ENCODE peak calls at places on chromosomes 12 and 14, in ten cellular contexts. One of them, this sample, is unnamed.

GRCh38 chr14:78598046-78598652 is 428.0 kb downstream of the NRXN3 start:
- DNase-seq in mammary epithelial cell: peak
- DNase-seq in GM20000: peak
- DNase-seq in epithelial cell of esophagus: peak
- DNase-seq in fibroblast of mammary gland: peak
- DNase-seq in tibial artery: peak
- DNase-seq in lower leg skin: no peak
- DNase-seq in astrocyte of the spinal cord: peak
- DNase-seq in SK-N-SH: peak
- DNase-seq in progenitor cell of endocrine pancreas: peak
- DNase-seq in this sample: peak

GRCh38 chr12:89278169-89278568 is 74.1 kb downstream of the DUSP6 start:
- DNase-seq in mammary epithelial cell: no peak
- DNase-seq in GM20000: no peak
- DNase-seq in epithelial cell of esophagus: no peak
- DNase-seq in fibroblast of mammary gland: no peak
- DNase-seq in tibial artery: no peak
- DNase-seq in lower leg skin: no peak
- DNase-seq in astrocyte of the spinal cord: no peak
- DNase-seq in SK-N-SH: no peak
- DNase-seq in progenitor cell of endocrine pancreas: no peak
- DNase-seq in this sample: no peak

GRCh38 chr14:102663031-102663430 is 70.6 kb downstream of the RCOR1 start:
- DNase-seq in mammary epithelial cell: no peak
- DNase-seq in GM20000: no peak
- DNase-seq in epithelial cell of esophagus: no peak
- DNase-seq in fibroblast of mammary gland: no peak
- DNase-seq in tibial artery: no peak
- DNase-seq in lower leg skin: no peak
- DNase-seq in astrocyte of the spinal cord: no peak
- DNase-seq in SK-N-SH: no peak
- DNase-seq in progenitor cell of endocrine pancreas: no peak
- DNase-seq in this sample: no peak

GRCh38 chr14:61609143-61609851 is 86.0 kb upstream of the HIF1A start:
- DNase-seq in mammary epithelial cell: peak
- DNase-seq in GM20000: no peak
- DNase-seq in epithelial cell of esophagus: no peak
- DNase-seq in fibroblast of mammary gland: peak
- DNase-seq in tibial artery: no peak
- DNase-seq in lower leg skin: no peak
- DNase-seq in astrocyte of the spinal cord: peak
- DNase-seq in SK-N-SH: peak
- DNase-seq in progenitor cell of endocrine pancreas: no peak
- DNase-seq in this sample: no peak

GRCh38 chr12:28378749-28379148 is 188.5 kb downstream of the CCDC91 start:
- DNase-seq in mammary epithelial cell: peak
- DNase-seq in GM20000: no peak
- DNase-seq in epithelial cell of esophagus: no peak
- DNase-seq in fibroblast of mammary gland: peak
- DNase-seq in tibial artery: no peak
- DNase-seq in lower leg skin: no peak
- DNase-seq in astrocyte of the spinal cord: peak
- DNase-seq in SK-N-SH: no peak
- DNase-seq in progenitor cell of endocrine pancreas: no peak
- DNase-seq in this sample: no peak

GRCh38 chr14:83300454-83301064 is 1766.9 kb upstream of the SEL1L start:
- DNase-seq in mammary epithelial cell: peak
- DNase-seq in GM20000: peak
- DNase-seq in epithelial cell of esophagus: peak
- DNase-seq in fibroblast of mammary gland: peak
- DNase-seq in tibial artery: no peak
- DNase-seq in lower leg skin: no peak
- DNase-seq in astrocyte of the spinal cord: peak
- DNase-seq in SK-N-SH: peak
- DNase-seq in progenitor cell of endocrine pancreas: no peak
- DNase-seq in this sample: no peak

GRCh38 chr12:77382096-77382742 is 316.9 kb upstream of the E2F7 start:
- DNase-seq in mammary epithelial cell: no peak
- DNase-seq in GM20000: no peak
- DNase-seq in epithelial cell of esophagus: peak
- DNase-seq in fibroblast of mammary gland: peak
- DNase-seq in tibial artery: no peak
- DNase-seq in lower leg skin: no peak
- DNase-seq in astrocyte of the spinal cord: no peak
- DNase-seq in SK-N-SH: no peak
- DNase-seq in progenitor cell of endocrine pancreas: no peak
- DNase-seq in this sample: no peak

GRCh38 chr12:107817250-107817649 is 42.7 kb downstream of the ASCL4 start:
- DNase-seq in mammary epithelial cell: no peak
- DNase-seq in GM20000: no peak
- DNase-seq in epithelial cell of esophagus: no peak
- DNase-seq in fibroblast of mammary gland: no peak
- DNase-seq in tibial artery: no peak
- DNase-seq in lower leg skin: no peak
- DNase-seq in astrocyte of the spinal cord: no peak
- DNase-seq in SK-N-SH: no peak
- DNase-seq in progenitor cell of endocrine pancreas: no peak
- DNase-seq in this sample: no peak

GRCh38 chr12:120101182-120101581 is 15.4 kb downstream of the RAB35 start:
- DNase-seq in mammary epithelial cell: no peak
- DNase-seq in GM20000: no peak
- DNase-seq in epithelial cell of esophagus: no peak
- DNase-seq in fibroblast of mammary gland: peak
- DNase-seq in tibial artery: no peak
- DNase-seq in lower leg skin: no peak
- DNase-seq in astrocyte of the spinal cord: no peak
- DNase-seq in SK-N-SH: peak
- DNase-seq in progenitor cell of endocrine pancreas: no peak
- DNase-seq in this sample: no peak

GRCh38 chr12:100154472-100155247 is 12.0 kb upstream of the BLTP3B start:
- DNase-seq in mammary epithelial cell: peak
- DNase-seq in GM20000: peak
- DNase-seq in epithelial cell of esophagus: peak
- DNase-seq in fibroblast of mammary gland: peak
- DNase-seq in tibial artery: peak
- DNase-seq in lower leg skin: peak
- DNase-seq in astrocyte of the spinal cord: peak
- DNase-seq in SK-N-SH: peak
- DNase-seq in progenitor cell of endocrine pancreas: peak
- DNase-seq in this sample: peak

DNA sequence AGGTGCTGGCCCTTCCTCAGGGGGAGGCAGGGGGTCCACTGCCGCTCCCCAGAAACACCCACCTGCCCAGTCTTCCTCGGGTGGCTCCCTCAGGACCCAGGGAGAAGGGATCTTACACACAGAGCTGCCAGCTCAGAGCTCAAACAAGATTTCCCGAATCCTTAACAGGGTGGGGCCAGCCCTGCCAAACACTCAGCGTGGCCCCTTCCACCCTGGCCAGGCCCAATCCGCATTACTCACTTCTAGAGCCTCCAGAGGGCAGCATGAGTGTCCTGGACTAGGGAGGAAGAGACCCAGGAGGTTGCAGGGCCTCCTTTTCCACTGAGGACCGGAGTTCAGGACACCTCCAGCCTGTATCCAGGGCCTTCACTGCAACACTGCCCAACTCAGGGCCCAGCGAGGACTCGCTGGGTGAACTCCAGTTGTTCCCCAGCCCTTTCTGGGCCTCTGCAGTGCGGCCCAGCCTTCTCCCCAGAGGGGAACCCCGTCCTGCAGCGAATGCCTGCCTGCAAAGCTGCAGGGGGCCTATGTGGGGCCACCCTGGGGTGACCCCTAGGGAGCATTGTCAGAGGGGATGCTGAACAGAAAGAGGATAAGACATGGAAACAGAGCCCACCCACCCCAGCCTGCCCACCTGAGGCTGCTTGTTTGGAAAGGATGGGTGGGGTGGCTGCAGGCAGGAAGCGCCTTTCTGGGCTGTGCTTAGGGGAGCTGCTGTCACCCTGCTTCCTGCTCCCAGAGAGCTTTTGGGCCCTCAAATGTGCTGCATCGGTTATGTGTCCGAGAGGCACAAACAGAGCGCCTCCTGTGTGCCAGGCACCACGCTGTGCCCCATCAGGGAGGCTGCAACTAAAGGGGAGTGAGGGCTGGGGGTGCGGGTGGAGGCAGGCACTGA is 43.8 kb downstream of the CCNK start:
- DNase-seq in mammary epithelial cell: no peak
- DNase-seq in GM20000: no peak
- DNase-seq in epithelial cell of esophagus: peak
- DNase-seq in fibroblast of mammary gland: peak
- DNase-seq in tibial artery: no peak
- DNase-seq in lower leg skin: no peak
- DNase-seq in astrocyte of the spinal cord: peak
- DNase-seq in SK-N-SH: peak
- DNase-seq in progenitor cell of endocrine pancreas: no peak
- DNase-seq in this sample: no peak
- TF ChIP-seq CTCF in mammary epithelial cell: peak
- TF ChIP-seq CTCF in GM20000: no peak
- TF ChIP-seq CTCF in epithelial cell of esophagus: peak
- TF ChIP-seq CTCF in fibroblast of mammary gland: peak
- TF ChIP-seq CTCF in tibial artery: no peak
- TF ChIP-seq CTCF in lower leg skin: no peak
- TF ChIP-seq CTCF in astrocyte of the spinal cord: peak
- TF ChIP-seq CTCF in SK-N-SH: peak
- TF ChIP-seq CTCF in progenitor cell of endocrine pancreas: peak
- TF ChIP-seq CTCF in this sample: no peak

DNA sequence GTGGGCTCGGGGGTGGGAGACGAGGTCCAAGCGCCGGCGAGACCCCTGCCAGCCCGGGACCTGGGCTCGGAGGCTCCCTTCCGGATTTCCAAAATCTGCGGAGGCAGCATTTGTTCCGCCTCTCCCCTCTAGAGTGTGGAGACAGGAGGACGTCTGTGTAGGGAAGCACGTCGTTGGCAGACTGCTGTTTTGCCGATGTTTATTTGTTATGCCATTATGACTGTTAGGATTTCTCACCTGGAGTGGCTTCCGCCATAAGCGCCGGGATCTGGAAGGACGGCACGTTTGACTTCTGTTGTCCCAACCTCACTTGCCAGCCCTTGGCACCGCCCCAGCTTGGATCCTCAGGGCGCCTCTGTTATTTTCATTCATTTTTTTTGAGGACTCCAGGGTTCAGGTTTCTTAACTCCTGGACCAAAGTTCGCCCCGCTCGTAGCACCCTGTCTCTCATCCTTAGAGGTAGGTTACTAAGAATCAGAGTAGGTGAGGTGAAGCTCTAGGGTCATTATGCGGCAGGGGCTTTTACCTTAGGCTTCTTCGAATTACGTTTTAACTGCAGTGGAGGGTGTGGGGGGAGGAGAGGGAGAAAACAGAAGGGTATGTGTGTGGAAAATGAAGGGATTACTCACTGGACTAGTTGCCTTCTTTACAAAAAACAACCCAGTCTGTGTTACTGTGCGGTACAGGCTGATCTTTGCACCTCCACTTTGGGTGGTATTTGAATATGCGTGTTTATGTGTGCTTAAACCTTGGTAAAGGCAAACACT is 547 bp upstream of the PYGL start:
- DNase-seq in mammary epithelial cell: peak
- DNase-seq in GM20000: no peak
- DNase-seq in epithelial cell of esophagus: peak
- DNase-seq in fibroblast of mammary gland: peak
- DNase-seq in tibial artery: peak
- DNase-seq in lower leg skin: peak
- DNase-seq in astrocyte of the spinal cord: peak
- DNase-seq in SK-N-SH: no peak
- DNase-seq in progenitor cell of endocrine pancreas: no peak
- DNase-seq in this sample: no peak
- TF ChIP-seq CTCF in mammary epithelial cell: no peak
- TF ChIP-seq CTCF in GM20000: no peak
- TF ChIP-seq CTCF in epithelial cell of esophagus: no peak
- TF ChIP-seq CTCF in fibroblast of mammary gland: no peak
- TF ChIP-seq CTCF in tibial artery: no peak
- TF ChIP-seq CTCF in lower leg skin: no peak
- TF ChIP-seq CTCF in astrocyte of the spinal cord: no peak
- TF ChIP-seq CTCF in SK-N-SH: no peak
- TF ChIP-seq CTCF in progenitor cell of endocrine pancreas: no peak
- TF ChIP-seq CTCF in this sample: no peak

GRCh38 chr12:105943525-105943924 is 195.2 kb downstream of the NUAK1 start:
- DNase-seq in mammary epithelial cell: no peak
- DNase-seq in GM20000: no peak
- DNase-seq in epithelial cell of esophagus: no peak
- DNase-seq in fibroblast of mammary gland: no peak
- DNase-seq in tibial artery: no peak
- DNase-seq in lower leg skin: no peak
- DNase-seq in astrocyte of the spinal cord: no peak
- DNase-seq in SK-N-SH: no peak
- DNase-seq in progenitor cell of endocrine pancreas: no peak
- DNase-seq in this sample: no peak
- TF ChIP-seq CTCF in mammary epithelial cell: no peak
- TF ChIP-seq CTCF in GM20000: no peak
- TF ChIP-seq CTCF in epithelial cell of esophagus: no peak
- TF ChIP-seq CTCF in fibroblast of mammary gland: no peak
- TF ChIP-seq CTCF in tibial artery: no peak
- TF ChIP-seq CTCF in lower leg skin: no peak
- TF ChIP-seq CTCF in astrocyte of the spinal cord: no peak
- TF ChIP-seq CTCF in SK-N-SH: no peak
- TF ChIP-seq CTCF in progenitor cell of endocrine pancreas: no peak
- TF ChIP-seq CTCF in this sample: no peak

GRCh38 chr12:1517007-1517406 is 77.4 kb downstream of the FBXL14 start:
- DNase-seq in mammary epithelial cell: peak
- DNase-seq in GM20000: no peak
- DNase-seq in epithelial cell of esophagus: peak
- DNase-seq in fibroblast of mammary gland: peak
- DNase-seq in tibial artery: no peak
- DNase-seq in lower leg skin: no peak
- DNase-seq in astrocyte of the spinal cord: peak
- DNase-seq in SK-N-SH: peak
- DNase-seq in progenitor cell of endocrine pancreas: no peak
- DNase-seq in this sample: peak
- TF ChIP-seq CTCF in mammary epithelial cell: peak
- TF ChIP-seq CTCF in GM20000: peak
- TF ChIP-seq CTCF in epithelial cell of esophagus: peak
- TF ChIP-seq CTCF in fibroblast of mammary gland: peak
- TF ChIP-seq CTCF in tibial artery: no peak
- TF ChIP-seq CTCF in lower leg skin: no peak
- TF ChIP-seq CTCF in astrocyte of the spinal cord: peak
- TF ChIP-seq CTCF in SK-N-SH: peak
- TF ChIP-seq CTCF in progenitor cell of endocrine pancreas: peak
- TF ChIP-seq CTCF in this sample: peak